ENCODE peak calls at places on chromosomes 2 and 18, in nine cellular contexts. One of them, this sample, is unnamed.

GRCh38 chr2:230773039-230773773 is 60.6 kb downstream of the CAB39 start:
- DNase-seq in brain microvascular endothelial cell: no peak
- DNase-seq in GM23338: no peak
- DNase-seq in HFFc6: no peak
- DNase-seq in progenitor cell of endocrine pancreas: no peak
- DNase-seq in endothelial cell: no peak
- DNase-seq in endodermal cell: no peak
- DNase-seq in lower lobe of right lung: no peak
- DNase-seq in heart left ventricle: no peak
- DNase-seq in this sample: no peak

GRCh38 chr2:43402002-43402401 is 175.6 kb upstream of the ZFP36L2 start:
- DNase-seq in brain microvascular endothelial cell: no peak
- DNase-seq in GM23338: no peak
- DNase-seq in HFFc6: no peak
- DNase-seq in progenitor cell of endocrine pancreas: no peak
- DNase-seq in endothelial cell: no peak
- DNase-seq in endodermal cell: no peak
- DNase-seq in lower lobe of right lung: no peak
- DNase-seq in heart left ventricle: no peak
- DNase-seq in this sample: no peak

GRCh38 chr2:239544141-239544800 is 143.5 kb upstream of the HDAC4 start:
- DNase-seq in brain microvascular endothelial cell: no peak
- DNase-seq in GM23338: no peak
- DNase-seq in HFFc6: peak; percentile 7
- DNase-seq in progenitor cell of endocrine pancreas: no peak
- DNase-seq in endothelial cell: no peak
- DNase-seq in endodermal cell: no peak
- DNase-seq in lower lobe of right lung: no peak
- DNase-seq in heart left ventricle: no peak
- DNase-seq in this sample: no peak

GRCh38 chr2:224927011-224927410 is 115.3 kb downstream of the DOCK10 start:
- DNase-seq in brain microvascular endothelial cell: no peak
- DNase-seq in GM23338: no peak
- DNase-seq in HFFc6: no peak
- DNase-seq in progenitor cell of endocrine pancreas: no peak
- DNase-seq in endothelial cell: no peak
- DNase-seq in endodermal cell: no peak
- DNase-seq in lower lobe of right lung: no peak
- DNase-seq in heart left ventricle: no peak
- DNase-seq in this sample: no peak

GRCh38 chr18:28065793-28066186 is 111.1 kb downstream of the CDH2 start:
- DNase-seq in brain microvascular endothelial cell: peak; percentile 41
- DNase-seq in GM23338: no peak
- DNase-seq in HFFc6: no peak
- DNase-seq in progenitor cell of endocrine pancreas: no peak
- DNase-seq in endothelial cell: no peak
- DNase-seq in endodermal cell: no peak
- DNase-seq in lower lobe of right lung: no peak
- DNase-seq in heart left ventricle: no peak
- DNase-seq in this sample: no peak

GRCh38 chr2:234189230-234189629 is 138.7 kb downstream of the SPP2 start:
- DNase-seq in brain microvascular endothelial cell: no peak
- DNase-seq in GM23338: peak; percentile 54
- DNase-seq in HFFc6: no peak
- DNase-seq in progenitor cell of endocrine pancreas: no peak
- DNase-seq in endothelial cell: no peak
- DNase-seq in endodermal cell: no peak
- DNase-seq in lower lobe of right lung: no peak
- DNase-seq in heart left ventricle: no peak
- DNase-seq in this sample: no peak

GRCh38 chr2:239818086-239818485 is 207.1 kb downstream of the NDUFA10 start:
- DNase-seq in brain microvascular endothelial cell: no peak
- DNase-seq in GM23338: no peak
- DNase-seq in HFFc6: no peak
- DNase-seq in progenitor cell of endocrine pancreas: peak; percentile 1
- DNase-seq in endothelial cell: no peak
- DNase-seq in endodermal cell: no peak
- DNase-seq in lower lobe of right lung: no peak
- DNase-seq in heart left ventricle: no peak
- DNase-seq in this sample: no peak

GRCh38 chr2:122634261-122634660 is 878.8 kb downstream of the TSN start:
- DNase-seq in brain microvascular endothelial cell: peak; percentile 85
- DNase-seq in GM23338: no peak
- DNase-seq in HFFc6: peak; percentile 81
- DNase-seq in progenitor cell of endocrine pancreas: no peak
- DNase-seq in endothelial cell: no peak
- DNase-seq in endodermal cell: no peak
- DNase-seq in lower lobe of right lung: no peak
- DNase-seq in heart left ventricle: no peak
- DNase-seq in this sample: no peak

GRCh38 chr2:238558456-238559099 is 131.9 kb downstream of the ASB1 start:
- DNase-seq in brain microvascular endothelial cell: no peak
- DNase-seq in GM23338: no peak
- DNase-seq in HFFc6: no peak
- DNase-seq in progenitor cell of endocrine pancreas: no peak
- DNase-seq in endothelial cell: no peak
- DNase-seq in endodermal cell: no peak
- DNase-seq in lower lobe of right lung: peak; percentile 71
- DNase-seq in heart left ventricle: no peak
- DNase-seq in this sample: no peak

GRCh38 chr2:108106746-108107145 is 120.4 kb downstream of the SLC5A7 start:
- DNase-seq in brain microvascular endothelial cell: no peak
- DNase-seq in GM23338: peak; percentile 60
- DNase-seq in HFFc6: no peak
- DNase-seq in progenitor cell of endocrine pancreas: no peak
- DNase-seq in endothelial cell: no peak
- DNase-seq in endodermal cell: no peak
- DNase-seq in lower lobe of right lung: no peak
- DNase-seq in heart left ventricle: no peak
- DNase-seq in this sample: no peak

DNA sequence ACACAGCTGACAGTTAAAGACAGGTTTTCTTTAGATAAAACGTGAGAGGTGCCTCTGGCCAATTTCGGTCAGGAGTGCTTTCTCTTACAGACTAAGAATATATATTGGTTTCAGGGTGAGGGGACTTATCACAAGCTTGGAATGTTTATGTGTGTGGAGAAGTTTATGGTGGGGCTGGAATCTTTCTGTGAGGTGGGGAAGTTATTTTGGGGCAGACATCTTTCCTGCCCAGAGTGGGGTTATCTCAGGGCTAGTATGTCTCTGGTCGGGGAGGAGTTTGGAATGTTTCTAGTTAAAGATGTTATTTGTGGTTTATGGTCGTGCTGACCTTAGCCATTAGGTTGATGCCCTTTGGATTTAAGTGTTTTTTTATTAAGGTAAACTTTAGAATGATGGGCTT is 115.2 kb downstream of the SLC5A7 start:
- DNase-seq in brain microvascular endothelial cell: no peak
- DNase-seq in GM23338: no peak
- DNase-seq in HFFc6: no peak
- DNase-seq in progenitor cell of endocrine pancreas: no peak
- DNase-seq in endothelial cell: no peak
- DNase-seq in endodermal cell: no peak
- DNase-seq in lower lobe of right lung: no peak
- DNase-seq in heart left ventricle: no peak
- DNase-seq in this sample: no peak
- TF ChIP-seq CTCF in brain microvascular endothelial cell: no peak
- TF ChIP-seq CTCF in GM23338: no peak
- TF ChIP-seq CTCF in HFFc6: no peak
- TF ChIP-seq CTCF in progenitor cell of endocrine pancreas: no peak
- TF ChIP-seq CTCF in endothelial cell: no peak
- TF ChIP-seq CTCF in endodermal cell: no peak
- TF ChIP-seq CTCF in lower lobe of right lung: no peak
- TF ChIP-seq CTCF in heart left ventricle: no peak
- TF ChIP-seq CTCF in this sample: no peak

GRCh38 chr2:61419570-61419969 is 51.3 kb downstream of the USP34 start:
- DNase-seq in brain microvascular endothelial cell: no peak
- DNase-seq in GM23338: no peak
- DNase-seq in HFFc6: no peak
- DNase-seq in progenitor cell of endocrine pancreas: no peak
- DNase-seq in endothelial cell: no peak
- DNase-seq in endodermal cell: no peak
- DNase-seq in lower lobe of right lung: no peak
- DNase-seq in heart left ventricle: no peak
- DNase-seq in this sample: no peak
- TF ChIP-seq CTCF in brain microvascular endothelial cell: no peak
- TF ChIP-seq CTCF in GM23338: no peak
- TF ChIP-seq CTCF in HFFc6: peak; percentile 34
- TF ChIP-seq CTCF in progenitor cell of endocrine pancreas: no peak
- TF ChIP-seq CTCF in endothelial cell: no peak
- TF ChIP-seq CTCF in endodermal cell: no peak
- TF ChIP-seq CTCF in lower lobe of right lung: no peak
- TF ChIP-seq CTCF in heart left ventricle: no peak
- TF ChIP-seq CTCF in this sample: no peak

GRCh38 chr2:37283207-37283606 is 41.4 kb downstream of the PRKD3 start:
- DNase-seq in brain microvascular endothelial cell: peak; percentile 86
- DNase-seq in GM23338: no peak
- DNase-seq in HFFc6: peak; percentile 88
- DNase-seq in progenitor cell of endocrine pancreas: no peak
- DNase-seq in endothelial cell: no peak
- DNase-seq in endodermal cell: no peak
- DNase-seq in lower lobe of right lung: no peak
- DNase-seq in heart left ventricle: no peak
- DNase-seq in this sample: no peak

GRCh38 chr2:37284386-37284785 is 40.2 kb downstream of the PRKD3 start:
- DNase-seq in brain microvascular endothelial cell: no peak
- DNase-seq in GM23338: no peak
- DNase-seq in HFFc6: no peak
- DNase-seq in progenitor cell of endocrine pancreas: no peak
- DNase-seq in endothelial cell: no peak
- DNase-seq in endodermal cell: no peak
- DNase-seq in lower lobe of right lung: no peak
- DNase-seq in heart left ventricle: no peak
- DNase-seq in this sample: no peak

GRCh38 chr2:37276291-37276690 is 44.8 kb downstream of the NDUFAF7 start:
- DNase-seq in brain microvascular endothelial cell: no peak
- DNase-seq in GM23338: no peak
- DNase-seq in HFFc6: no peak
- DNase-seq in progenitor cell of endocrine pancreas: no peak
- DNase-seq in endothelial cell: no peak
- DNase-seq in endodermal cell: no peak
- DNase-seq in lower lobe of right lung: no peak
- DNase-seq in heart left ventricle: no peak
- DNase-seq in this sample: no peak

GRCh38 chr2:37282746-37283145 is 41.9 kb downstream of the PRKD3 start:
- DNase-seq in brain microvascular endothelial cell: peak; percentile 51
- DNase-seq in GM23338: no peak
- DNase-seq in HFFc6: no peak
- DNase-seq in progenitor cell of endocrine pancreas: no peak
- DNase-seq in endothelial cell: no peak
- DNase-seq in endodermal cell: no peak
- DNase-seq in lower lobe of right lung: no peak
- DNase-seq in heart left ventricle: no peak
- DNase-seq in this sample: no peak

DNA sequence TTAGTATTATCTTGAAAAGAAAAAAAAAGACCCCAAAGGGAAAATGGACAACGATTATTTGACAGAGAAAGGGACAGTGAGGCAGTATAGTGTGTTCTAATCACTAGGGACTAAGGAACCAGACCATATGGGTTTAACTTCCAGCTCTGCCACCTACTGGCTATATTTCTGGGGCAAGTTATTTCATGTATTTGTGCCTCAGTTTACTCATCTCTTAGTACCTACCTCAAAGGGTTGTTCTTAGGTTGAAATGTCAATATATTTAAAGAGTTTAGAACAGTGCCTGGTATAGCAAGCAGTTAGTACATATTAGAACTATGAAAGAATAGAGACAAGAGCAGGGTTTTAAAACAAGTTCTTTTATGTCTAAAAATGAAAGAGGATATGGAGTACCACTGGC is 42.7 kb downstream of the PRKD3 start:
- DNase-seq in brain microvascular endothelial cell: no peak
- DNase-seq in GM23338: no peak
- DNase-seq in HFFc6: no peak
- DNase-seq in progenitor cell of endocrine pancreas: no peak
- DNase-seq in endothelial cell: no peak
- DNase-seq in endodermal cell: no peak
- DNase-seq in lower lobe of right lung: no peak
- DNase-seq in heart left ventricle: no peak
- DNase-seq in this sample: no peak
- TF ChIP-seq CTCF in brain microvascular endothelial cell: no peak
- TF ChIP-seq CTCF in GM23338: peak; percentile 40
- TF ChIP-seq CTCF in HFFc6: peak; percentile 47
- TF ChIP-seq CTCF in progenitor cell of endocrine pancreas: no peak
- TF ChIP-seq CTCF in endothelial cell: no peak
- TF ChIP-seq CTCF in endodermal cell: peak; percentile 32
- TF ChIP-seq CTCF in lower lobe of right lung: no peak
- TF ChIP-seq CTCF in heart left ventricle: no peak
- TF ChIP-seq CTCF in this sample: peak; percentile 6

DNA sequence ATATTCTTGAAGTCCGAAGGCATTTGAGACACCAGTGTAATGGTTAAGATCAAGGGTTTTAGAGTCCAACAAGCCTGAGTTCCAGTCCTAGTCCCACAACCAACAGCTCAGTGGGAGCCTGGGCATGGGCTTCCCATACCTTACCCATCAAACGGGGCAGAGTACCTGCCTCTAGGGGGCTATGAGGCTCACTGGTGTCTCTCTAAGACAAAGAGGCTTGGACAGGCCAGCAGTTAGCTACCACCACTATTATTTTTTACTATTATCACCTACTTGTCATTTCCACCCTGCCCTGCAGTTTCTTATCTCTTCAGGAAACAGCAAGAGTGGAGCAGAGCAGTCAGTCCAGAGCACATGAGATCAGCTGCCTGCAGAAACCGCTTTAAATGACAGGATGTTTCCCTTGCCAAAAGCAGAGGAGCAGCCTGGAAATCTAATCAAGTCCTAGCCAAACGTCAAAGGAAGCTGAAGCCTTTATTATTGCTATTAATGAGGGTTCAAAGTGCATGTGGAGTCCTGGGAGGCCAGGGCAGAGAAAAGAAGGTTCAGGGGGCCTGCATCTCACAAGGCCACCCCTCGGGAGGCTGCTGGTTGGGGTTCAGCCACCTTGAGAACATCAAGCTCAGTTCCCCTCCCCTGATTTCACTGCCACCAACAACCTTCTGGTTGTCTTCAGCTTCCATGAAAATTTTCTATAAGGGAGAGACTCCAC is 66.6 kb downstream of the STPG4 start:
- DNase-seq in brain microvascular endothelial cell: peak; percentile 69
- DNase-seq in GM23338: peak; percentile 43
- DNase-seq in HFFc6: no peak
- DNase-seq in progenitor cell of endocrine pancreas: no peak
- DNase-seq in endothelial cell: peak; percentile 34
- DNase-seq in endodermal cell: peak; percentile 78
- DNase-seq in lower lobe of right lung: no peak
- DNase-seq in heart left ventricle: peak; percentile 67
- DNase-seq in this sample: no peak
- TF ChIP-seq CTCF in brain microvascular endothelial cell: peak; percentile 58
- TF ChIP-seq CTCF in GM23338: peak; percentile 48
- TF ChIP-seq CTCF in HFFc6: no peak
- TF ChIP-seq CTCF in progenitor cell of endocrine pancreas: no peak
- TF ChIP-seq CTCF in endothelial cell: peak; percentile 20
- TF ChIP-seq CTCF in endodermal cell: peak; percentile 78
- TF ChIP-seq CTCF in lower lobe of right lung: no peak
- TF ChIP-seq CTCF in heart left ventricle: peak; percentile 31
- TF ChIP-seq CTCF in this sample: no peak

GRCh38 chr2:33214436-33214835 is 262.0 kb upstream of the RASGRP3 start:
- DNase-seq in brain microvascular endothelial cell: peak; percentile 97
- DNase-seq in GM23338: no peak
- DNase-seq in HFFc6: no peak
- DNase-seq in progenitor cell of endocrine pancreas: no peak
- DNase-seq in endothelial cell: no peak
- DNase-seq in endodermal cell: no peak
- DNase-seq in lower lobe of right lung: no peak
- DNase-seq in heart left ventricle: peak; percentile 28
- DNase-seq in this sample: no peak
- TF ChIP-seq CTCF in brain microvascular endothelial cell: no peak
- TF ChIP-seq CTCF in GM23338: no peak
- TF ChIP-seq CTCF in HFFc6: no peak
- TF ChIP-seq CTCF in progenitor cell of endocrine pancreas: no peak
- TF ChIP-seq CTCF in endothelial cell: no peak
- TF ChIP-seq CTCF in endodermal cell: no peak
- TF ChIP-seq CTCF in lower lobe of right lung: no peak
- TF ChIP-seq CTCF in heart left ventricle: no peak
- TF ChIP-seq CTCF in this sample: no peak

GRCh38 chr18:52216686-52217085 is 123.3 kb upstream of the DCC start:
- DNase-seq in brain microvascular endothelial cell: no peak
- DNase-seq in GM23338: no peak
- DNase-seq in HFFc6: no peak
- DNase-seq in progenitor cell of endocrine pancreas: no peak
- DNase-seq in endothelial cell: no peak
- DNase-seq in endodermal cell: no peak
- DNase-seq in lower lobe of right lung: no peak
- DNase-seq in heart left ventricle: no peak
- DNase-seq in this sample: no peak
- TF ChIP-seq CTCF in brain microvascular endothelial cell: no peak
- TF ChIP-seq CTCF in GM23338: no peak
- TF ChIP-seq CTCF in HFFc6: no peak
- TF ChIP-seq CTCF in progenitor cell of endocrine pancreas: no peak
- TF ChIP-seq CTCF in endothelial cell: no peak
- TF ChIP-seq CTCF in endodermal cell: no peak
- TF ChIP-seq CTCF in lower lobe of right lung: no peak
- TF ChIP-seq CTCF in heart left ventricle: no peak
- TF ChIP-seq CTCF in this sample: no peak

This sample was measured in D721Med.